ENCODE peak calls at places on chromosome 3, in seven cellular contexts. P is AG09309; U is brain microvascular endothelial cell; T is upper lobe of left lung; F is CD4-positive, alpha-beta T cell; J is MM.1S; L is SK-N-SH. Z is an unnamed sample.
A peak's percentile ranks its signal among the peaks of the same experiment; 100 is the strongest.

GRCh38 chr3:52507359-52507758 is 12.2 kb downstream of the STAB1 start:
- DNase-seq in P (no peak), F (no peak), T (peak; percentile 17), J (no peak), L (no peak), U (no peak), Z (no peak)

GRCh38 chr3:76021376-76021775 is 236.0 kb upstream of the ZNF717 start:
- DNase-seq in P (no peak), U (no peak), J (no peak), F (no peak), L (no peak), T (no peak), Z (no peak)

GRCh38 chr3:58529516-58530353 is 7.3 kb downstream of the ACOX2 start:
- DNase-seq in P (no peak), L (no peak), J (no peak), U (no peak), F (no peak), T (peak; percentile 52), Z (no peak)

GRCh38 chr3:21226086-21226485 is 524.9 kb downstream of the ZNF385D start:
- DNase-seq in L (no peak), J (no peak), F (no peak), T (peak; percentile 59), P (no peak), U (no peak), Z (no peak)

GRCh38 chr3:45599984-45600650 is 5.6 kb downstream of the LIMD1 start:
- DNase-seq in F (no peak), U (no peak), J (no peak), T (no peak), L (no peak), P (no peak), Z (no peak)

GRCh38 chr3:8486434-8486833 is 15.2 kb upstream of the LMCD1 start:
- DNase-seq in U (no peak), T (no peak), L (no peak), F (no peak), P (no peak), J (no peak), Z (no peak)

GRCh38 chr3:187112934-187113793 is 26.1 kb downstream of the RPL39L start:
- DNase-seq in U (peak; percentile 32), F (no peak), L (peak; percentile 16), P (no peak), T (no peak), J (peak; percentile 54), Z (no peak)

GRCh38 chr3:179734497-179735281 is 81.8 kb downstream of the USP13 start:
- DNase-seq in P (no peak), U (no peak), L (no peak), F (no peak), J (no peak), T (no peak), Z (no peak)

GRCh38 chr3:61848885-61849284 is 287.5 kb downstream of the PTPRG start:
- DNase-seq in P (peak; percentile 62), T (no peak), J (no peak), U (no peak), L (no peak), F (no peak), Z (no peak)

GRCh38 chr3:189570916-189571315 is 60.3 kb upstream of the TP63 start:
- DNase-seq in U (no peak), P (no peak), F (no peak), T (no peak), J (peak; percentile 49), L (no peak), Z (no peak)

GRCh38 chr3:55819005-55819404 is 331.9 kb upstream of the WNT5A start:
- DNase-seq in F (no peak), U (no peak), T (no peak), L (no peak), P (no peak), J (no peak), Z (no peak)

GRCh38 chr3:61964566-61964965 is 403.2 kb downstream of the PTPRG start:
- DNase-seq in L (no peak), F (no peak), U (no peak), T (no peak), P (no peak), J (no peak), Z (no peak)

GRCh38 chr3:191369081-191370010 is 39.0 kb upstream of the UTS2B start:
- DNase-seq in T (no peak), L (no peak), P (no peak), F (no peak), J (no peak), U (no peak), Z (no peak)

GRCh38 chr3:42823351-42823750 is 14.1 kb downstream of the ACKR2 start:
- DNase-seq in L (no peak), P (no peak), T (no peak), U (no peak), J (no peak), F (no peak), Z (no peak)
- TF ChIP-seq CTCF in L (no peak), P (no peak), T (no peak), U (no peak), J (no peak), F (no peak), Z (no peak)

GRCh38 chr3:106862067-106862466 is 515.2 kb upstream of the CCDC54 start:
- DNase-seq in L (no peak), P (no peak), T (no peak), J (no peak), F (no peak), U (peak; percentile 72), Z (no peak)
- TF ChIP-seq CTCF in L (peak; percentile 68), P (peak; percentile 62), T (no peak), J (no peak), F (no peak), U (peak; percentile 52), Z (no peak)

DNA sequence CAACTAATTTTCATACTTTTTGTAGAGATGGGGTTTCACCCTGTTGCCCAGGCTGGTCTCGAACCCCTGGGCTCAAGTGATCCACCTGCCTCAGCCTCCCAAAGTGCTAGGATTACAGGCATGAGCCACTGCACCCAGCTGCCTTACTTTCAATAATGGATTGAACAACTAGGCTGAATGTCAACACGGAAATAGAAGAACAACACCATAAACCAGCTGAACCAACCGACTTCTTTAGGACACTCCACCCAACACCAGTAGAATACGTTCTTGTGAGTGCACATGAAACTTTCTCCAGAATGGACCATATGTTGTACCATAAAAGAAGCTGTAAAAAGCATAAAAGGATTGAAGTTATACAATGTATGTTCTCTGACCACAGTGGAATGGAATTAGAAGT is 42.9 kb downstream of the GXYLT2 start:
- DNase-seq in U (no peak), J (no peak), T (no peak), L (no peak), F (no peak), P (no peak), Z (no peak)
- TF ChIP-seq CTCF in U (no peak), J (no peak), T (no peak), L (no peak), F (no peak), P (no peak), Z (no peak)

GRCh38 chr3:195517030-195517429 is 26.1 kb downstream of the PPP1R2 start:
- DNase-seq in L (no peak), T (no peak), F (no peak), P (no peak), J (no peak), U (no peak), Z (no peak)

GRCh38 chr3:195524171-195524896 is 18.8 kb downstream of the PPP1R2 start:
- DNase-seq in L (no peak), T (no peak), J (no peak), U (no peak), F (no peak), P (no peak), Z (no peak)

GRCh38 chr3:195526492-195526891 is 16.6 kb downstream of the PPP1R2 start:
- DNase-seq in L (no peak), U (no peak), T (no peak), P (no peak), J (no peak), F (no peak), Z (no peak)

GRCh38 chr3:195522254-195523023 is 20.7 kb downstream of the PPP1R2 start:
- DNase-seq in F (no peak), L (peak; percentile 61), P (no peak), J (peak; percentile 53), T (no peak), U (no peak), Z (no peak)
- TF ChIP-seq CTCF in F (peak; percentile 93), L (peak; percentile 85), P (peak; percentile 37), J (peak; percentile 87), T (peak; percentile 60), U (peak; percentile 43), Z (peak; percentile 81)

DNA sequence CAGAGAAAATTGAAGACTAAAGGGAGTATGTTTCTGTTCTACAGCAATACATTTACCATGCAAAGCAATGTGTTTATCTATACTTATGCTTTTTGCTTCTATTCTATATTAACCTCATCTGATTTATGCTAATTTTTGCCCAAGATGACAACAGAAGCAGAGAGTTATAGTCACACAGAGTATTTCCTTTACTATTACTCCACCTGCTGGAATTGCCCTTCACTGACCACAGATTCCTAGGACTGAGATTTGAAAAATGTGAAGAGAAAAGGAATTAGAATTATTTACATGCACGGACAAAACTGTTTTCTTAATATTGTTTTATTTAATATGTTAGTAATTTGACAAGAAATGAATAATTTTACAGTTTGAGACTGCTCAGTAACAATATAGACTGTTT is 745.6 kb downstream of the VGLL3 start:
- DNase-seq in P (no peak), T (no peak), U (no peak), L (peak; percentile 15), F (no peak), J (peak; percentile 27), Z (no peak)
- TF ChIP-seq CTCF in P (no peak), T (no peak), U (peak; percentile 44), L (peak; percentile 45), F (no peak), J (peak; percentile 26), Z (no peak)

DNA sequence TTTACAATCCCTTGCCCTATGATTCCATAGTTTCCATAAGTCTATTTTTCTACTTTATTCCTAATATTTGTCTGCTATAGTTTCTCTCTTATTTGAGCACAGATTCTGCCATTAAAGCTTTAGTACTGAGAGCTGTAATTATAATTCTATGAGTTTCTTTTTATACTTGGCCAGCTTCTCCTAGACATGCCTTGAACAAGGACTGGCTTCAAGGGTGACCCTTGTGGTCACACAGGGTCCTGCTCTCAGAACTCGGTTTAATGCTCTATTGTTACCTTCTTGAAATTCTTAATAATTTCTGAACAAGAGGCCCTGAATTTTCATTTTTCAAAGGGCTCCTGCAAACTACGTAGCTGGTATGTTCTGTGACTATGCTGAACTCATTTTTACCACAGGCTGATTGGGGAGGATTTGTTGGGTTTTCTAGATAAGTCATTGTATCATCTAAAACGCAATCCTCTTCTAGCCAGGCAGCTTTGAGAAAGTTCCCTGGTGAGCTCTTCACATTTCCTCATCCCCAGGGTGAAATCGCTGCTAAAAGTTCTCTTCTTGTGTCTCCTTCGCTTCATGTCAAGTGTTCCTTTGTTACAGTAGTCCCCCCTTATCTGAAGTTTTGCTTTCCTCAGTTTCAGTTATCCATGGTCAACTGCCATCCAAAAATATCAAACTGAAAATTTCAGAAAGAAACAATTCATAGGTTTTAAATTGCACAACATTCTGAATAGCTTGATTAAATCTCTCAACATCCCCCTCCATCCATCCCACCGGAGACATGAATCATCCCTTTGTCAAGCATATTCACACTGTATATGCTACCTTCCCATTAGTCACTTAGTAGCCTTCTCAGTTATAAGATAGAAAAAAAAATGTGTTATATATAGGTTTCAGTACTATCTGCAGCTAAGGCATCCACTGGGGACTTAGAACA is 12.6 kb upstream of the PLCL2 start:
- DNase-seq in T (no peak), J (no peak), U (no peak), F (no peak), P (no peak), L (no peak), Z (no peak)
- TF ChIP-seq CTCF in T (no peak), J (no peak), U (peak; percentile 15), F (no peak), P (no peak), L (no peak), Z (no peak)

GRCh38 chr3:171788546-171789351 is 21.5 kb downstream of the PLD1 start:
- DNase-seq in U (peak; percentile 72), T (no peak), F (no peak), L (no peak), P (peak; percentile 98), J (no peak), Z (no peak)
- TF ChIP-seq CTCF in U (peak; percentile 32), T (no peak), F (no peak), L (peak; percentile 22), P (no peak), J (no peak), Z (no peak)